ENCODE peak calls at places on chromosomes 7 and 10, in nine cellular contexts. P is HFFc6, H is Caco-2, A is upper lobe of right lung, S is WTC11, D is gastrocnemius medialis, W is GM20000, R is transverse colon, L is cardiac muscle cell. K is an unnamed sample.

GRCh38 chr10:127801302-127801701 is 64.3 kb downstream of the FOXI2 start:
- DNase-seq in R (no peak), D (no peak), H (no peak), A (no peak), L (no peak), W (no peak), P (no peak), S (no peak), K (no peak)

GRCh38 chr7:101009629-101010028 is 10.3 kb upstream of the MUC17 start:
- DNase-seq in H (no peak), R (no peak), P (no peak), D (no peak), A (no peak), L (no peak), S (no peak), W (no peak), K (no peak)

GRCh38 chr10:7642612-7643011 is 24.2 kb downstream of the ITIH5 start:
- DNase-seq in W (no peak), H (no peak), P (no peak), A (no peak), R (no peak), L (no peak), D (no peak), S (no peak), K (no peak)

GRCh38 chr10:98253499-98253898 is 14.5 kb downstream of the LOXL4 start:
- DNase-seq in L (no peak), D (no peak), S (no peak), W (no peak), H (no peak), A (no peak), P (no peak), R (no peak), K (no peak)

GRCh38 chr7:116727432-116728009 is 55.5 kb downstream of the MET start:
- DNase-seq in R (no peak), W (no peak), P (no peak), S (no peak), A (no peak), D (no peak), L (no peak), H (no peak), K (no peak)

GRCh38 chr10:15725603-15726002 is 5.9 kb upstream of the ITGA8 start:
- DNase-seq in R (peak; percentile 12), A (no peak), L (peak; percentile 74), P (peak; percentile 63), S (no peak), D (no peak), H (peak; percentile 54), W (peak; percentile 64), K (peak; percentile 25)

GRCh38 chr10:63268139-63268797 is 135.1 kb downstream of the NRBF2 start:
- DNase-seq in H (peak; percentile 63), S (no peak), D (no peak), L (peak; percentile 27), W (no peak), P (no peak), A (no peak), R (no peak), K (no peak)

GRCh38 chr10:122814493-122814892 is 31.2 kb downstream of the CUZD1 start:
- DNase-seq in A (no peak), S (no peak), R (no peak), L (no peak), D (no peak), H (no peak), W (no peak), P (no peak), K (no peak)

GRCh38 chr10:14173706-14174594 is 156.8 kb downstream of the FRMD4A start:
- DNase-seq in R (no peak), S (peak; percentile 27), A (no peak), P (no peak), W (no peak), L (peak; percentile 44), H (peak; percentile 62), D (no peak), K (no peak)

GRCh38 chr7:27735165-27735564 is 4.8 kb upstream of the TAX1BP1 start:
- DNase-seq in P (no peak), W (no peak), S (no peak), R (no peak), A (no peak), H (no peak), L (no peak), D (no peak), K (no peak)

GRCh38 chr7:138729444-138729843 is 28.3 kb upstream of the SVOPL start:
- DNase-seq in S (no peak), R (no peak), L (no peak), D (no peak), H (no peak), W (no peak), P (no peak), A (no peak), K (no peak)

GRCh38 chr7:26492816-26493215 is 201.2 kb downstream of the SNX10 start:
- DNase-seq in D (no peak), P (no peak), A (no peak), S (no peak), W (no peak), R (peak; percentile 38), L (no peak), H (no peak), K (no peak)

GRCh38 chr7:81062747-81063146 is 143.9 kb upstream of the SEMA3C start:
- DNase-seq in P (no peak), L (no peak), A (no peak), W (no peak), D (no peak), H (no peak), R (no peak), S (no peak), K (no peak)

GRCh38 chr7:156986378-156986777 is 24.1 kb downstream of the MNX1 start:
- DNase-seq in S (no peak), H (no peak), D (no peak), W (no peak), A (no peak), L (no peak), P (no peak), R (no peak), K (no peak)

GRCh38 chr10:73768881-73769280 is 13.0 kb upstream of the CHCHD1 start:
- DNase-seq in L (no peak), S (peak; percentile 25), H (no peak), A (no peak), W (peak; percentile 39), R (peak; percentile 36), D (no peak), P (no peak), K (no peak)
- TF ChIP-seq CTCF in L (no peak), S (no peak), H (no peak), A (no peak), W (no peak), R (no peak), D (no peak), P (no peak), K (no peak)

DNA sequence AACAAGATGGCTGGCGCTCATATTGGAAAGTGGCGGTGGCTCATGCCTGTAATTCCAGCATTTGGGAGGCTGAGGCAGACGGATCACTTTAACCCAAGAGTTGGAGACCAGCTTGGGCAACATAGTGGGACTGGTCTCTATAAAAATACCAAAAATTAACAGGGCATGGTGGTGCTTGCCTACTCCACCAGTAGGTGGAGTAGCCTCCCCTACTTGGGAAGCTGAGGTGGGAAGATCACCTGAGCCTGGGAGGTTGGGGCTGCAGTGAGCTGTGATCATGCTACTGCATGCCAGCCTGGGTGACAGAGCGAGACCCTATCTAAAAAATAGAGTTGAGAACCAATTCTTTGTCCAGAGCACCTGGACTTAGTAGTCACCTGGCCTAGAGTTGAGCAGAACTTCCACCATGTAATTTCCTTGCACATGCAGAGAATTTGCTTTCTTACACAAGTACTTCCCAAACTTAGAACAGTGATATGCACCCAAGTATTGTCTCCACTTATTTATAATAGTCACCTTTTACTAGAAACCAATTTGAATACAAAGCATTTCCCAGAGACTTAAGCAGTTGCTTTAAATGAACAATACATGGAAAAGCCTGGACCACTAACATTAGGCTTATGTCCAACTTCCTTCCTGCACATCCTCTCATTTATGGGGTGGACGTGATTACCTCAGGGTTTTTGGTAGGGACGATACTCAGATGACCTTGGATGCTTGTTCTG is 15.9 kb downstream of the LAMB4 start:
- DNase-seq in A (no peak), L (peak; percentile 38), D (no peak), H (peak; percentile 67), R (no peak), W (no peak), S (peak; percentile 59), P (no peak), K (peak; percentile 19)
- TF ChIP-seq CTCF in A (peak; percentile 34), L (peak; percentile 41), D (no peak), H (peak; percentile 80), R (no peak), W (peak; percentile 76), S (peak; percentile 69), P (peak; percentile 75), K (peak; percentile 58)

GRCh38 chr7:32072397-32072796 is 2.2 kb upstream of the PDE1C start:
- DNase-seq in D (no peak), P (no peak), S (no peak), A (no peak), W (no peak), R (no peak), H (no peak), L (no peak), K (no peak)
- TF ChIP-seq CTCF in D (no peak), P (no peak), S (no peak), A (peak; percentile 12), W (no peak), R (no peak), H (no peak), L (peak; percentile 3), K (peak; percentile 56)

GRCh38 chr10:115441907-115442520 is 348.8 kb downstream of the ATRNL1 start:
- DNase-seq in L (no peak), H (no peak), S (no peak), R (no peak), W (no peak), P (no peak), A (no peak), D (no peak), K (no peak)
- TF ChIP-seq CTCF in L (no peak), H (peak; percentile 9), S (no peak), R (no peak), W (no peak), P (no peak), A (no peak), D (no peak), K (no peak)

GRCh38 chr10:93757136-93757535 is 600 bp upstream of the LGI1 start:
- DNase-seq in L (no peak), A (no peak), S (peak; percentile 29), D (peak; percentile 16), P (no peak), H (no peak), W (no peak), R (no peak), K (no peak)
- TF ChIP-seq CTCF in L (no peak), A (no peak), S (no peak), D (no peak), P (peak; percentile 1), H (peak; percentile 10), W (no peak), R (no peak), K (no peak)